ENCODE peak calls at places on chromosomes 4 and X, in four cellular contexts. D is neural progenitor cell, W is left ventricle myocardium inferior, N is fibroblast of lung. U is an unnamed sample. For H3K4me1, the result is how much of the 10 kb centered on the place peaks cover.

GRCh38 chr4:175560628-175561027 is 251.4 kb downstream of the GPM6A start:
- DNase-seq in W (no peak), D (no peak), N (peak), U (peak)

GRCh38 chr4:83629945-83630684 is 94.2 kb downstream of the GPAT3 start:
- DNase-seq in W (peak), D (no peak), N (peak), U (no peak)

GRCh38 chrX:10158279-10158939 is 1.6 kb downstream of the CLCN4 start:
- DNase-seq in D (peak), W (peak), N (no peak), U (no peak)

GRCh38 chrX:20067709-20068315 is 48.9 kb downstream of the MAP7D2 start:
- DNase-seq in N (peak), D (no peak), W (peak), U (no peak)

GRCh38 chrX:114344756-114345155 is 239.1 kb upstream of the HTR2C start:
- DNase-seq in D (peak), W (no peak), N (peak), U (no peak)

GRCh38 chrX:7314425-7314824 is 166.5 kb upstream of the PUDP start:
- DNase-seq in N (no peak), W (no peak), D (no peak), U (no peak)

GRCh38 chrX:7574325-7574724 is 268.6 kb upstream of the VCX start:
- DNase-seq in W (no peak), N (no peak), D (peak), U (no peak)

GRCh38 chrX:3713225-3713936 is at the start of gene PRKX:
- DNase-seq in W (peak), N (peak), D (peak), U (no peak)

GRCh38 chr4:99645036-99645435 is 12.6 kb downstream of the C4orf54 start:
- DNase-seq in D (peak), W (no peak), N (no peak), U (peak)

GRCh38 chr4:157128395-157128794 is 52.4 kb downstream of the GLRB start:
- DNase-seq in D (no peak), W (no peak), N (peak), U (no peak)

GRCh38 chr4:51885371-51885770 is 42.4 kb downstream of the DCUN1D4 start:
- DNase-seq in D (peak), N (peak), W (no peak), U (peak)

GRCh38 chr4:24856586-24856985 is 56.3 kb downstream of the CCDC149 start:
- DNase-seq in D (peak), N (peak), W (no peak), U (no peak)

GRCh38 chr4:55475394-55476243 is 71.1 kb downstream of the CLOCK start:
- DNase-seq in D (no peak), W (no peak), N (peak), U (no peak)

GRCh38 chrX:12693754-12694153 is 97.5 kb upstream of the PRPS2 start:
- DNase-seq in D (no peak), W (no peak), N (no peak), U (no peak)

GRCh38 chr4:133000012-133000411 is 149.1 kb upstream of the PCDH10 start:
- DNase-seq in D (no peak), W (no peak), N (peak), U (no peak)

GRCh38 chrX:149372861-149373260 is 132.2 kb downstream of the IDS start:
- DNase-seq in N (no peak), D (no peak), W (no peak), U (no peak)

GRCh38 chrX:143633530-143634372 is 2.1 kb downstream of the SLITRK4 start:
- DNase-seq in D (peak), N (no peak), W (no peak), U (no peak)

GRCh38 chr4:154399259-154399974 is 92.2 kb downstream of the DCHS2 start:
- DNase-seq in D (peak), W (no peak), N (peak), U (no peak)

GRCh38 chr4:94559351-94559806 is 107.6 kb downstream of the PDLIM5 start:
- DNase-seq in N (peak), W (no peak), D (no peak), U (no peak)

GRCh38 chr4:73258668-73259551 is at the start of gene ANKRD17:
- DNase-seq in W (peak), N (peak), D (peak), U (peak)

GRCh38 chr4:152528060-152528459 is 7.8 kb downstream of the FBXW7 start:
- DNase-seq in D (no peak), W (no peak), N (no peak), U (no peak)

GRCh38 chrX:120680090-120680489 is 50.2 kb upstream of the C1GALT1C1 start:
- DNase-seq in N (no peak), W (no peak), D (no peak), U (no peak)

GRCh38 chrX:410296-410695 is 23.6 kb upstream of the PPP2R3B start:
- DNase-seq in D (no peak), N (no peak), W (no peak), U (no peak)

GRCh38 chrX:68307767-68308166 is 125.5 kb downstream of the OPHN1 start:
- DNase-seq in D (no peak), N (peak), W (no peak), U (no peak)

GRCh38 chr4:56641494-56642051 is 39.5 kb downstream of the HOPX start:
- DNase-seq in D (no peak), W (no peak), N (peak), U (no peak)

GRCh38 chrX:24242649-24243556 is 71.0 kb downstream of the SUPT20HL2 start:
- DNase-seq in D (no peak), N (peak), W (peak), U (no peak)

GRCh38 chr4:6263541-6264540 is 5.8 kb upstream of the WFS1 start:
- DNase-seq in N (peak), W (no peak), D (peak), U (no peak)

GRCh38 chr4:6262176-6262575 is 7.5 kb upstream of the WFS1 start:
- DNase-seq in N (no peak), D (no peak), W (no peak), U (no peak)

GRCh38 chr4:6259886-6260285 is 9.8 kb upstream of the WFS1 start:
- DNase-seq in D (no peak), W (no peak), N (no peak), U (no peak)

GRCh38 chr4:6265546-6265945 is 4.1 kb upstream of the WFS1 start:
- DNase-seq in W (no peak), N (no peak), D (no peak), U (no peak)

GRCh38 chr4:6262847-6263487 is 6.7 kb upstream of the WFS1 start:
- DNase-seq in W (no peak), D (no peak), N (no peak), U (no peak)
- H3K27ac ChIP-seq in W (no peak), D (no peak), N (no peak), U (no peak)

DNA sequence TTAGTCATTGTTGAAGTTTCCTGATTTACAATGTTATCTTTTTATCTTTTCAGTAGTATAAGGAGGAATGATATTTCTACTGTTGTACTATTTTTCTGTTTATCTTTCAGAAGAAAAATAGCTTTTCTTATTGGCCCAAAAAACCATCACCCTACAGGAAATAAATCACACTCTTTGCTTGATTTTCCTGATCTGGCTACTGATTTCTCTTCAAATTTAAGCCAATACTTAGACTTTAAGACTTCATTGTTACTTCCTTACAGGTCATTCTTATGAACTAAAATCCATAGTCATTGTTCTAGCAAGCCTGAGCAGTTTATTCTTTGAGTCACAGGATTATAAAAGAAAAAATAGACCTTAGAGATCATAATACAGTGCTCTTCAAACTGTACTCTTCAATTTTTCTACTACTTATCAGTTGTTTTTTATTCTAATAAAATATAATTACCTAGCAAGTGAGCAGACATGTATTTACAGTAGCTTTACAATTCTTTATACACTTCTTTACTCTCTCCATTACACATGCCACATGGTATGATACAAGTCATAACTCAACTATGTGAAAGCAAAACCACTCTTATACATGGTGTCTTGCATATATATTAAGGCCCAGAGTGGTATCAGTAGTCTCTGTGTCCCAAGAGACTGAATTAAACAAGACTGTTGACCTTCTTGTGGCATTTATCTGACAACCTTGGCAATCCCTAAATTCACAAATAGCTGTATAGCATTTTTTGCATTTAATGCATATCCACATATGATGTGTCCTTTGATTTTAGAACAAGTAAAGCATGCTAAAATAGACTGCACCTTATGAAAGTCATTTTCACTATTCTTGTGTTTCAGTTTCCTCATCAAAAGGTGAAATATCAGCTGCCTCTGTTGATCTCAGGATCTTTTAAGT is 47.9 kb downstream of the TET2 start:
- DNase-seq in W (no peak), N (peak), D (no peak), U (no peak)
- H3K4me1 ChIP-seq in W (half or more), N (under half), D (under half), U (under half)

DNA sequence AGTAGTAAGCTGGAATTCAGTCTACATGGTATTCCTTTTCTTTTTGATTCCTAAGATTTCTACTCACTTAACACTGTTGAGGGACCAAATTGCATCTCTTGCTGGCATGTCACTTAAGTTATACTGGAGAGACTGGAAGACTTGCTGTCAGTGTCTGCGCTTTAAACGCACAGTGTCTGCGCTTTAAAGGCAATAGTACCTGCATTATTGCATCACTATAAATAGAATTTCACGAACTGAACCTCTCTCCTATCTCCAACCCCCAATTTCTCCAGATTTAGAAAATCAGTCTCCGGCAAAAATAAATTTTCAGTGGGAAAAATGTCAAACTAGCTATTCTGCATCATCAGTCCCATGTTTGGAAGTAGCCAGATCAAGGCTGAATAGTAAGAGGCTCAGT is 21.2 kb downstream of the SMAD1 start:
- DNase-seq in N (no peak), D (no peak), W (no peak), U (no peak)
- H3K27ac ChIP-seq in N (no peak), D (no peak), W (peak), U (no peak)

GRCh38 chr4:112312610-112313239 is 15.6 kb downstream of the ALPK1 start:
- DNase-seq in W (no peak), D (no peak), N (no peak), U (no peak)
- H3K4me1 ChIP-seq in W (under half), D (under half), N (under half), U (under half)

GRCh38 chr4:88744609-88745008 is 47.0 kb upstream of the NAP1L5 start:
- DNase-seq in W (no peak), N (no peak), D (no peak), U (no peak)

GRCh38 chr4:88743696-88744095 is 46.1 kb upstream of the NAP1L5 start:
- DNase-seq in W (no peak), D (no peak), N (peak), U (no peak)

GRCh38 chr4:88745175-88745574 is 47.5 kb upstream of the NAP1L5 start:
- DNase-seq in W (no peak), N (no peak), D (no peak), U (no peak)

GRCh38 chr4:88745581-88746163 is 48.0 kb upstream of the NAP1L5 start:
- DNase-seq in D (no peak), N (no peak), W (no peak), U (no peak)

GRCh38 chr4:88742561-88742960 is 44.9 kb upstream of the NAP1L5 start:
- DNase-seq in W (no peak), D (no peak), N (no peak), U (no peak)
- H3K27ac ChIP-seq in W (no peak), D (no peak), N (no peak), U (no peak)

GRCh38 chrX:147736045-147736444 is 175.7 kb upstream of the FMR1 start:
- DNase-seq in D (no peak), W (no peak), N (no peak), U (no peak)

GRCh38 chrX:147733369-147733768 is 178.3 kb upstream of the FMR1 start:
- DNase-seq in N (no peak), D (no peak), W (no peak), U (no peak)

GRCh38 chrX:147738260-147738659 is 173.5 kb upstream of the FMR1 start:
- DNase-seq in N (no peak), W (no peak), D (no peak), U (no peak)

GRCh38 chrX:147737690-147738089 is 174.0 kb upstream of the FMR1 start:
- DNase-seq in N (no peak), W (no peak), D (no peak), U (no peak)

DNA sequence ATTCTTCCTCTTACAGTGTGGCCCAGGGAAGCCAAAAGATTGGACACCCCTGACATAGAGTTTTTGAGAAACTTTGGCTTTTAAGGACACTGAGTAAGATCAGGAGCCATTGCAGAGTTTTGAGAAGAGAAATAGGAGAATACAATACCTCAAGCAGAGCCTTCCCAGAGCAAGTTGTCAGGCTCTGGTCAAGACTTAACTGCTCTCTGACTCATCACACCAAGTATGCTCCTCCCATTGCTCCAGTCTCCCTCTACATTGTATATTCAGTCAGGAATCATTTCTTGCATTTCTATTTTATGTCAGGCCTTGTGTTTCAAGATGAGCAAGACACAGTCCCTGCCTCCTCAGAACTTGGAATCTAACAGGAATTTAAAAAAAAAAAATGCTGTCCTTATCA is 176.4 kb upstream of the FMR1 start:
- DNase-seq in D (no peak), W (no peak), N (no peak), U (no peak)
- H3K4me1 ChIP-seq in D (under half), W (under half), N (under half), U (under half)

GRCh38 chr4:10087152-10087791 is 29.3 kb downstream of the WDR1 start:
- DNase-seq in N (no peak), D (no peak), W (peak), U (no peak)

GRCh38 chr4:10090467-10091250 is 25.9 kb downstream of the WDR1 start:
- DNase-seq in W (peak), D (no peak), N (no peak), U (no peak)

GRCh38 chr4:10086506-10087120 is 30.0 kb downstream of the WDR1 start:
- DNase-seq in W (peak), N (no peak), D (no peak), U (no peak)

GRCh38 chr4:10089346-10089745 is 27.3 kb downstream of the WDR1 start:
- DNase-seq in W (peak), D (no peak), N (no peak), U (no peak)

DNA sequence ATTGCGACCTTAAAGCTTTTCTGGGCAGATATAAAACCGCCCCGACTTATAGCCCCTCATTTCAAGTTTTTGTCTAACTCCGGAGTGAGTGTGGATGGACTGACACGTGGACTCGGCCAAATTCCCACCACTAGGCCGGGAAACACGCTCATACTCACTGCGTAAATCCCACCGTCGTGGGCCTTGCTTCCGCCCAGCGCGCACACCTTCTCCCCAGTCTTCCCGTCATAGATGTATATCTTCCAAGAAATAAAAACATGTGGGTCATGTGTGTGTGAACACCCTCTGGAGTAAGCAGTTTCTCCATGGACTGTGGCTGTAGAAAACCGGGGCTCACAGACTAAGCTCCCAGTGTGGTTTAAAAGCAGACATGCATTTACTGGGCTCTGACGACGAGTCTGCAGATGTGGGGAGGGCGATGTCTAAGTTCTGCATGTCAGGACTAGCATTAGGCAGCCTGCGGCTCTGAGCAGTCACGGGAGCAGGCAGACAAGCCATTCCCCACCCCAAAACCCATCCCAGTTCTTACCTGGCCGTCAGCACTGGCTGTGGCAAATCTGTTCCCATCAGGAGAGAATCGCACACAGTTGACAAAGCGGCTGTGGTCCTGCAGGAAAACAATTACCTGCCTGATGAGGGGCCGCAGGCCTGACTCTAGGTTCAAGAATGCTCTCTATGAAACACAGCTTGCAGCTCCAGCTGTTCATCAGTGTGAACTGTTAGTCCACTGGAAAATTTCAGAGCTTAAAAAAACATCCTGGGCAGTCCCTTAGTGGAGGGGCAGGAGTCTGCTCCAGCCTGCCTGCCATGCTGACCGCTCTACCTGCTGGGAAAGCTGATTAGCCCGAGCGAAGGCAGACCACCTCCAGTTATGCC is 28.2 kb downstream of the WDR1 start:
- DNase-seq in D (no peak), N (no peak), W (no peak), U (no peak)
- H3K27ac ChIP-seq in D (no peak), N (no peak), W (no peak), U (no peak)

GRCh38 chr4:85777908-85778808 is 303.2 kb downstream of the ARHGAP24 start:
- DNase-seq in N (no peak), W (no peak), D (no peak), U (no peak)
- H3K4me1 ChIP-seq in N (under half), W (under half), D (under half), U (under half)

GRCh38 chrX:54811301-54811885 is 3.8 kb downstream of the MAGED2 start:
- DNase-seq in W (no peak), D (no peak), N (no peak), U (no peak)

GRCh38 chrX:54808109-54808604 is 612 bp downstream of the MAGED2 start:
- DNase-seq in W (peak), N (no peak), D (peak), U (no peak)

GRCh38 chrX:54807524-54808108 is at the start of gene MAGED2:
- DNase-seq in N (peak), W (peak), D (peak), U (no peak)

GRCh38 chrX:54810532-54810931 is 3.0 kb downstream of the MAGED2 start:
- DNase-seq in N (no peak), D (no peak), W (no peak), U (no peak)

GRCh38 chrX:54808605-54809483 is 1.3 kb downstream of the MAGED2 start:
- DNase-seq in W (peak), D (peak), N (peak), U (peak)
- H3K27ac ChIP-seq in W (peak), D (peak), N (peak), U (no peak)